ENCODE peak calls at places on chromosomes 3 and 15, in nine cellular contexts. Q, W, J, Z, C, H, K, T and V are unnamed samples.
A peak's percentile ranks its signal among the peaks of the same experiment; 100 is the strongest.

GRCh38 chr3:156448300-156448699 is 106.6 kb downstream of the SSR3 start:
- DNase-seq in Z (no peak), H (peak; percentile 7), K (peak; percentile 67), Q (peak; percentile 36), J (no peak), C (peak; percentile 13), W (no peak), T (no peak), V (peak; percentile 5)

GRCh38 chr3:172251211-172251610 is 197.0 kb downstream of the GHSR start:
- DNase-seq in T (no peak), K (no peak), W (no peak), Q (no peak), Z (no peak), C (no peak), J (no peak), H (no peak), V (no peak)

GRCh38 chr15:58980351-58980939 is 7.0 kb upstream of the RNF111 start:
- DNase-seq in Q (peak; percentile 43), J (no peak), C (no peak), K (peak; percentile 66), W (no peak), H (no peak), Z (peak; percentile 38), T (no peak), V (no peak)

GRCh38 chr15:77371850-77372249 is 48.1 kb downstream of the PEAK1 start:
- DNase-seq in Q (no peak), Z (no peak), C (no peak), K (no peak), H (no peak), W (no peak), J (no peak), T (no peak), V (no peak)

GRCh38 chr3:43023766-43024165 is 44.7 kb downstream of the GASK1A start:
- DNase-seq in K (peak; percentile 3), C (no peak), H (no peak), J (no peak), Z (no peak), W (no peak), Q (no peak), T (no peak), V (no peak)

GRCh38 chr3:14118400-14119165 is 6.1 kb downstream of the CHCHD4 start:
- DNase-seq in H (no peak), W (no peak), T (no peak), C (no peak), K (no peak), J (no peak), Z (no peak), Q (no peak), V (no peak)

GRCh38 chr15:31276596-31277298 is 49.9 kb upstream of the KLF13 start:
- DNase-seq in C (no peak), H (no peak), W (no peak), Q (no peak), J (no peak), K (no peak), T (no peak), Z (no peak), V (no peak)

GRCh38 chr3:42403737-42404136 is 6.7 kb downstream of the LYZL4 start:
- DNase-seq in Z (no peak), T (no peak), C (no peak), J (no peak), K (no peak), H (no peak), W (no peak), Q (no peak), V (no peak)

GRCh38 chr3:188854395-188855149 is 317.2 kb upstream of the TPRG1 start:
- DNase-seq in T (no peak), Q (no peak), W (no peak), H (no peak), Z (no peak), J (no peak), K (no peak), C (no peak), V (no peak)